ENCODE peak calls at places on chromosomes 16 and 17, in seven cellular contexts. G, R, C, I, F, M and P are unnamed samples.

GRCh38 chr17:30372755-30373154 is 6.0 kb upstream of the CPD start:
- DNase-seq in G (no peak), R (no peak), C (no peak), I (no peak), F (peak), M (no peak), P (no peak)

GRCh38 chr16:48317614-48318013 is 67.6 kb downstream of the SIAH1 start:
- DNase-seq in G (peak), R (no peak), C (no peak), I (no peak), F (peak), M (peak), P (peak)

GRCh38 chr17:59878624-59879023 is 14.1 kb downstream of the TUBD1 start:
- DNase-seq in G (no peak), R (no peak), C (no peak), I (no peak), F (no peak), M (no peak), P (no peak)

GRCh38 chr17:80596760-80597608 is 52.3 kb downstream of the RPTOR start:
- DNase-seq in G (no peak), R (no peak), C (no peak), I (no peak), F (no peak), M (peak), P (no peak)

GRCh38 chr16:3640632-3641501 is 13.6 kb upstream of the DNASE1 start:
- DNase-seq in G (no peak), R (no peak), C (no peak), I (no peak), F (no peak), M (no peak), P (no peak)

GRCh38 chr16:15650698-15651161 is 685 bp downstream of the NDE1 start:
- DNase-seq in G (no peak), R (no peak), C (peak), I (peak), F (no peak), M (peak), P (peak)

GRCh38 chr16:11392041-11392581 is 46.9 kb downstream of the RMI2 start:
- DNase-seq in G (no peak), R (no peak), C (no peak), I (no peak), F (no peak), M (no peak), P (no peak)

GRCh38 chr16:86598607-86599318 is 20.4 kb downstream of the FOXL1 start:
- DNase-seq in G (no peak), R (no peak), C (no peak), I (no peak), F (no peak), M (no peak), P (no peak)

GRCh38 chr16:53549970-53550406 is 47.0 kb upstream of the AKTIP start:
- DNase-seq in G (peak), R (peak), C (no peak), I (peak), F (peak), M (peak), P (peak)

GRCh38 chr17:32111141-32111771 is 31.0 kb upstream of the RHOT1 start:
- DNase-seq in G (peak), R (peak), C (no peak), I (peak), F (peak), M (peak), P (peak)

GRCh38 chr16:10081201-10081940 is 100.9 kb downstream of the GRIN2A start:
- DNase-seq in G (no peak), R (no peak), C (no peak), I (no peak), F (no peak), M (no peak), P (no peak)

GRCh38 chr17:37742114-37742761 is 2.6 kb downstream of the HNF1B start:
- DNase-seq in G (no peak), R (no peak), C (no peak), I (no peak), F (peak), M (peak), P (peak)

GRCh38 chr16:57991551-57992059 is 8.9 kb downstream of the ZNF319 start:
- DNase-seq in G (no peak), R (no peak), C (no peak), I (no peak), F (no peak), M (no peak), P (no peak)

GRCh38 chr16:10552998-10553491 is 27.4 kb downstream of the EMP2 start:
- DNase-seq in G (peak), R (no peak), C (no peak), I (no peak), F (peak), M (no peak), P (peak)

GRCh38 chr17:37322826-37323561 is 52.8 kb upstream of the C17orf78 start:
- DNase-seq in G (no peak), R (no peak), C (no peak), I (no peak), F (no peak), M (no peak), P (no peak)

GRCh38 chr16:11896776-11897175 is 19.0 kb downstream of the GSPT1 start:
- DNase-seq in G (peak), R (peak), C (no peak), I (no peak), F (no peak), M (peak), P (no peak)

GRCh38 chr17:22695228-22695619 is 1002.9 kb downstream of the KCNJ18 start:
- DNase-seq in G (no peak), R (no peak), C (no peak), I (no peak), F (no peak), M (no peak), P (no peak)

GRCh38 chr16:3171181-3171854 is 16.7 kb upstream of the OR1F1 start:
- DNase-seq in G (no peak), R (no peak), C (no peak), I (no peak), F (no peak), M (no peak), P (peak)

GRCh38 chr17:82371333-82372062 is at the start of gene UTS2R:
- DNase-seq in G (no peak), R (no peak), C (no peak), I (no peak), F (no peak), M (no peak), P (no peak)

GRCh38 chr17:1362964-1363363 is 37.1 kb downstream of the YWHAE start:
- DNase-seq in G (no peak), R (no peak), C (no peak), I (no peak), F (no peak), M (no peak), P (peak)

GRCh38 chr16:10994571-10994970 is 50.2 kb downstream of the CLEC16A start:
- DNase-seq in G (no peak), R (no peak), C (no peak), I (no peak), F (no peak), M (no peak), P (no peak)

GRCh38 chr16:3578610-3579551 is 1.7 kb upstream of the NLRC3 start:
- DNase-seq in G (no peak), R (no peak), C (no peak), I (no peak), F (no peak), M (no peak), P (peak)

GRCh38 chr16:4917117-4917516 is 19.8 kb downstream of the PPL start:
- DNase-seq in G (peak), R (peak), C (no peak), I (no peak), F (no peak), M (no peak), P (no peak)

GRCh38 chr17:65438708-65439294 is 122.6 kb downstream of the AXIN2 start:
- DNase-seq in G (peak), R (no peak), C (no peak), I (peak), F (no peak), M (no peak), P (no peak)

GRCh38 chr17:31251618-31252328 is 45.3 kb downstream of the OMG start:
- DNase-seq in G (no peak), R (no peak), C (no peak), I (no peak), F (no peak), M (no peak), P (no peak)

GRCh38 chr17:67043283-67043682 is 1.1 kb upstream of the CACNG1 start:
- DNase-seq in G (no peak), R (no peak), C (no peak), I (no peak), F (no peak), M (no peak), P (no peak)

GRCh38 chr16:55418586-55418985 is 60.4 kb upstream of the MMP2 start:
- DNase-seq in G (peak), R (no peak), C (no peak), I (no peak), F (no peak), M (no peak), P (peak)